ENCODE peak calls at places on chromosomes 5 and 9, in eight cellular contexts. D is AG10803, R is left ventricle myocardium inferior, W is fibroblast of mammary gland, G is tibial nerve, X is tibial artery, H is mucosa of descending colon, F is Panc1. Q is an unnamed sample.

GRCh38 chr5:67998709-67999251 is 216.8 kb upstream of the PIK3R1 start:
- DNase-seq in F (peak), D (peak), X (peak), G (peak), R (peak), W (peak), H (no peak), Q (peak)

GRCh38 chr9:3244963-3245653 is 280.7 kb downstream of the RFX3 start:
- DNase-seq in W (no peak), X (no peak), H (no peak), R (no peak), F (no peak), D (no peak), G (no peak), Q (peak)

GRCh38 chr9:34072868-34073590 is 24.3 kb upstream of the UBAP2 start:
- DNase-seq in H (no peak), D (peak), R (no peak), W (peak), X (no peak), G (no peak), F (no peak), Q (peak)

GRCh38 chr9:102966999-102967398 is 28.1 kb upstream of the CYLC2 start:
- DNase-seq in W (no peak), D (no peak), R (no peak), F (no peak), H (no peak), G (no peak), X (no peak), Q (no peak)

GRCh38 chr5:141913560-141913959 is 10.1 kb upstream of the DELE1 start:
- DNase-seq in X (no peak), D (no peak), W (no peak), G (no peak), R (no peak), F (no peak), H (no peak), Q (peak)

GRCh38 chr5:178818094-178818493 is 41.7 kb upstream of the ZNF354B start:
- DNase-seq in X (no peak), G (no peak), W (no peak), F (no peak), D (no peak), R (no peak), H (no peak), Q (no peak)

GRCh38 chr5:102853680-102854079 is 98.6 kb downstream of the PAM start:
- DNase-seq in X (no peak), W (peak), D (peak), F (no peak), G (no peak), R (no peak), H (no peak), Q (peak)

GRCh38 chr5:177980776-177981175 is 15.3 kb downstream of the PROP1 start:
- DNase-seq in R (no peak), D (no peak), G (no peak), H (no peak), F (no peak), W (no peak), X (no peak), Q (no peak)

GRCh38 chr5:161786686-161787085 is 61.2 kb upstream of the GABRA1 start:
- DNase-seq in G (no peak), F (no peak), W (no peak), D (no peak), R (no peak), X (no peak), H (no peak), Q (no peak)

GRCh38 chr9:80964374-80964773 is 725.0 kb downstream of the TLE1 start:
- DNase-seq in R (no peak), W (no peak), G (no peak), X (no peak), H (no peak), D (no peak), F (no peak), Q (no peak)

GRCh38 chr5:23332650-23333251 is 174.7 kb upstream of the PRDM9 start:
- DNase-seq in G (no peak), F (no peak), H (no peak), D (no peak), R (no peak), X (no peak), W (peak), Q (no peak)

GRCh38 chr5:173795601-173796000 is 92.5 kb upstream of the CPEB4 start:
- DNase-seq in X (no peak), F (no peak), G (no peak), R (no peak), H (no peak), D (no peak), W (no peak), Q (no peak)

GRCh38 chr5:159576902-159577301 is 246.6 kb upstream of the IL12B start:
- DNase-seq in F (no peak), W (peak), G (no peak), H (no peak), D (no peak), R (no peak), X (no peak), Q (peak)

GRCh38 chr9:127112683-127113539 is 9.5 kb downstream of the ANGPTL2 start:
- DNase-seq in H (no peak), W (peak), R (no peak), F (no peak), D (no peak), X (no peak), G (no peak), Q (peak)

GRCh38 chr5:5572010-5572982 is 149.8 kb downstream of the ICE1 start:
- DNase-seq in F (no peak), D (peak), R (peak), H (no peak), G (peak), W (peak), X (peak), Q (no peak)

GRCh38 chr9:841371-842209 is at the start of gene DMRT1:
- DNase-seq in W (no peak), R (no peak), X (no peak), H (no peak), G (no peak), D (no peak), F (no peak), Q (no peak)

GRCh38 chr5:124661317-124662141 is 84.9 kb downstream of the ZNF608 start:
- DNase-seq in H (no peak), X (no peak), G (no peak), R (no peak), W (peak), D (peak), F (no peak), Q (peak)

GRCh38 chr5:56514246-56514645 is 281.1 kb upstream of the ANKRD55 start:
- DNase-seq in F (no peak), W (no peak), H (no peak), D (no peak), X (no peak), R (no peak), G (no peak), Q (no peak)

GRCh38 chr9:93860694-93861658 is 94.2 kb downstream of the BARX1 start:
- DNase-seq in W (no peak), R (no peak), F (no peak), D (no peak), H (no peak), G (no peak), X (no peak), Q (no peak)

GRCh38 chr5:74182603-74183002 is 457.9 kb downstream of the ENC1 start:
- DNase-seq in X (no peak), D (no peak), F (no peak), G (no peak), W (no peak), R (no peak), H (no peak), Q (no peak)

GRCh38 chr5:72032769-72033168 is 74.5 kb upstream of the MAP1B start:
- DNase-seq in D (no peak), F (no peak), R (no peak), W (no peak), G (no peak), X (no peak), H (no peak), Q (no peak)

GRCh38 chr5:33999986-34000385 is 7.9 kb downstream of the AMACR start:
- DNase-seq in X (no peak), D (no peak), H (no peak), W (no peak), R (no peak), F (no peak), G (no peak), Q (no peak)

GRCh38 chr5:135644196-135644766 is 65.5 kb upstream of the CXCL14 start:
- DNase-seq in W (no peak), F (no peak), D (no peak), G (no peak), X (no peak), R (no peak), H (no peak), Q (no peak)

GRCh38 chr9:79384506-79384905 is 187.3 kb upstream of the TLE4 start:
- DNase-seq in X (no peak), H (no peak), G (no peak), W (no peak), F (no peak), D (peak), R (no peak), Q (peak)

GRCh38 chr5:174581483-174581882 is 142.9 kb upstream of the MSX2 start:
- DNase-seq in G (no peak), R (no peak), H (no peak), D (no peak), W (peak), F (no peak), X (no peak), Q (no peak)

GRCh38 chr5:14946813-14947640 is 75.4 kb upstream of the ANKH start:
- DNase-seq in D (peak), H (no peak), R (no peak), W (peak), X (no peak), G (no peak), F (no peak), Q (peak)

GRCh38 chr9:89483592-89484474 is 14.1 kb downstream of the SEMA4D start:
- DNase-seq in X (no peak), F (no peak), G (no peak), D (no peak), H (peak), R (no peak), W (no peak), Q (no peak)
- H3K4me3 ChIP-seq in X (no peak), F (no peak), G (peak), D (no peak), H (no peak), R (peak), W (no peak), Q (peak)

GRCh38 chr5:89282038-89282831 is 399.3 kb upstream of the MEF2C start:
- DNase-seq in H (no peak), R (no peak), W (no peak), F (no peak), G (no peak), X (no peak), D (no peak), Q (no peak)

GRCh38 chr5:89282832-89283510 is 400.0 kb upstream of the MEF2C start:
- DNase-seq in R (no peak), G (no peak), X (no peak), W (peak), H (no peak), D (peak), F (peak), Q (peak)

GRCh38 chr5:89286320-89286719 is 403.3 kb upstream of the MEF2C start:
- DNase-seq in G (no peak), H (no peak), X (no peak), R (no peak), W (no peak), D (no peak), F (no peak), Q (no peak)

GRCh38 chr5:89281211-89281610 is 398.2 kb upstream of the MEF2C start:
- DNase-seq in H (no peak), F (no peak), R (no peak), D (no peak), W (no peak), G (no peak), X (no peak), Q (no peak)

DNA sequence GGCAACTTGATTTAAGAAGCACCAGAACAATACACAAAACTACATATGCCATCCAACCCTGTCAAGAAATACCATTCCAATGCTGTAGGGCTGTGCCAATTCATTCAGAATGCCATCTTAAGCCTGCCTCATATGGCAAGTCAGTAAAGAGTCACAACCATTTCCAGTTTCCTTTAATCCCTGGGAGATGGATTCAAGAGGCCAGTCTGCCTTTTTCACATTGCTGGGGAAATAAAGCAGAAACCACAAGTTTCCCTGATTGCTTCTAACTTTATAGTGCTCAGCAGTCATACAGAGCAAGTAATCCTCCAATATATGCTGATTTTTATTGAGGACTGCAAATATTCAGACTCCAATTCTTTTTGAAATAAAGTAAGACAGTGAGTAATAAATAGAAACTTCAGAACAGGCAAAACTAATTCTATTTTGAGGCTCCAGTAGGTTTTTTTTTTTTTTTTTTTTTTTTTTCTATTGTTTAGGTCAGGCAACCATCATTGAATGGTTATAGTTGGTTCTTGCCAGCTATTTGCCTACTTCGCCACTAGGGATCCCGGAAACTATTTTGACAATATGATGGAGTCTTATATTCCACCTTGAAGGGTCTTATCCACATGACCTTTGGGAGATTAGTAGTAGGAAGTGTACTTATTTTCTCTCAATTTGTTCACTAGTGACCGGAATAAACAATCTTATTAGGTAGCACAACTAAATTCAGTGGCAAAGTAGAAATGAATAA is 400.9 kb upstream of the MEF2C start:
- DNase-seq in G (no peak), W (no peak), H (no peak), F (no peak), D (no peak), X (no peak), R (no peak), Q (no peak)
- TF ChIP-seq CTCF in G (no peak), W (peak), H (no peak), F (no peak), D (no peak), X (no peak), R (no peak), Q (no peak)

GRCh38 chr5:175872287-175873089 is 1.1 kb downstream of the CPLX2 start:
- DNase-seq in X (no peak), W (no peak), R (no peak), G (no peak), H (no peak), D (no peak), F (no peak), Q (no peak)
- H3K4me3 ChIP-seq in X (no peak), W (no peak), R (no peak), G (no peak), H (no peak), D (no peak), F (no peak), Q (no peak)

GRCh38 chr5:32157078-32157477 is 17.0 kb downstream of the GOLPH3 start:
- DNase-seq in W (no peak), R (no peak), H (no peak), F (no peak), D (no peak), G (no peak), X (no peak), Q (no peak)
- TF ChIP-seq CTCF in W (no peak), R (no peak), H (no peak), F (no peak), D (no peak), G (no peak), X (no peak), Q (no peak)

GRCh38 chr9:77910216-77910615 is 121.4 kb downstream of the GNAQ start:
- DNase-seq in R (no peak), W (no peak), D (peak), F (no peak), G (no peak), H (no peak), X (no peak), Q (no peak)
- H3K4me3 ChIP-seq in R (no peak), W (no peak), D (no peak), F (no peak), G (no peak), H (no peak), X (no peak), Q (no peak)

GRCh38 chr5:107248065-107248695 is 422.6 kb downstream of the EFNA5 start:
- DNase-seq in R (peak), G (peak), X (peak), F (peak), W (peak), H (no peak), D (peak), Q (peak)
- TF ChIP-seq CTCF in R (peak), G (peak), X (peak), F (peak), W (peak), H (peak), D (peak), Q (peak)

Q was measured in foreskin fibroblast.